ENCODE peak calls at places on chromosomes 12 and 14, in ten cellular contexts. R is left kidney; H is stimulated activated CD8-positive, alpha-beta memory T cell treated with anti-CD3 and anti-CD28 coated beads, Interleukin-4, amount 100 ng/mL, for 24 hours; B is HS-27A; Y is AG10803; F is Daoy; X is OCI-LY7; S is GM19239; C is naive thymus-derived CD8-positive, alpha-beta T cell; D is pancreas. G is an unnamed sample.

GRCh38 chr14:99574099-99574880 is 29.7 kb downstream of the CCDC85C start:
- DNase-seq in B (peak), Y (peak), D (peak), R (peak), S (no peak), F (peak), C (no peak), X (no peak), H (no peak), G (no peak)

GRCh38 chr12:108495054-108495453 is 20.0 kb upstream of the FICD start:
- DNase-seq in R (peak), H (no peak), X (peak), Y (no peak), B (peak), D (no peak), F (peak), C (no peak), S (peak), G (peak)

GRCh38 chr14:36508418-36509051 is 11.5 kb downstream of the NKX2-1 start:
- DNase-seq in X (no peak), R (peak), B (no peak), S (no peak), C (no peak), H (no peak), D (no peak), Y (no peak), F (peak), G (no peak)

GRCh38 chr12:52698634-52699340 is 4.5 kb downstream of the KRT77 start:
- DNase-seq in R (no peak), B (no peak), D (no peak), S (no peak), F (no peak), C (no peak), Y (no peak), X (no peak), H (no peak), G (no peak)

GRCh38 chr14:84584526-84584925 is 945.4 kb upstream of the FLRT2 start:
- DNase-seq in H (no peak), R (no peak), X (no peak), C (no peak), S (no peak), Y (no peak), D (no peak), B (no peak), F (no peak), G (no peak)

GRCh38 chr14:59619071-59619470 is 42.5 kb upstream of the CCDC175 start:
- DNase-seq in H (no peak), X (no peak), Y (no peak), C (no peak), B (no peak), S (no peak), F (no peak), D (no peak), R (no peak), G (no peak)

GRCh38 chr14:73802431-73803188 is 49.0 kb upstream of the PTGR2 start:
- DNase-seq in F (no peak), C (no peak), R (no peak), Y (no peak), D (no peak), B (no peak), X (no peak), H (no peak), S (no peak), G (no peak)

GRCh38 chr12:25937096-25937495 is 21.4 kb upstream of the RASSF8 start:
- DNase-seq in H (no peak), S (no peak), B (no peak), R (no peak), C (no peak), F (no peak), X (no peak), Y (no peak), D (no peak), G (no peak)

GRCh38 chr12:50190859-50191258 is 23.7 kb upstream of the CERS5 start:
- DNase-seq in D (no peak), S (no peak), B (no peak), R (no peak), C (no peak), H (no peak), F (no peak), X (no peak), Y (no peak), G (no peak)

GRCh38 chr12:78290606-78291345 is 460.1 kb downstream of the NAV3 start:
- DNase-seq in D (no peak), H (no peak), R (peak), Y (peak), S (no peak), C (no peak), X (no peak), B (peak), F (peak), G (no peak)

GRCh38 chr12:47034661-47035060 is 44.8 kb upstream of the PCED1B start:
- DNase-seq in F (no peak), C (no peak), H (no peak), S (no peak), X (no peak), D (no peak), R (no peak), B (no peak), Y (peak), G (no peak)

GRCh38 chr14:65044596-65044959 is 57.7 kb downstream of the MAX start:
- DNase-seq in H (no peak), B (no peak), S (no peak), R (no peak), C (no peak), X (no peak), Y (no peak), D (no peak), F (no peak), G (no peak)

GRCh38 chr12:5581616-5582367 is 149.9 kb downstream of the NTF3 start:
- DNase-seq in D (no peak), C (no peak), Y (peak), S (no peak), B (no peak), H (no peak), F (no peak), R (peak), X (no peak), G (no peak)

GRCh38 chr12:11891350-11892064 is 179.2 kb upstream of the BCL2L14 start:
- DNase-seq in B (no peak), D (no peak), F (no peak), Y (no peak), H (no peak), X (peak), C (no peak), R (no peak), S (no peak), G (no peak)

GRCh38 chr12:76762556-76762955 is 1.4 kb upstream of the ZDHHC17 start:
- DNase-seq in C (no peak), D (no peak), X (no peak), Y (no peak), B (no peak), H (no peak), F (no peak), S (no peak), R (peak), G (no peak)

GRCh38 chr14:106419432-106419831 is 893.0 kb downstream of the TMEM121 start:
- DNase-seq in S (no peak), B (no peak), R (no peak), D (no peak), X (no peak), Y (no peak), F (no peak), C (no peak), H (no peak), G (no peak)

GRCh38 chr12:227286-227915 is 13.4 kb upstream of the SLC6A12 start:
- DNase-seq in X (no peak), H (no peak), F (no peak), D (no peak), C (no peak), R (no peak), S (no peak), Y (no peak), B (no peak), G (no peak)

GRCh38 chr12:107318804-107319535 is 225.6 kb upstream of the CRY1 start:
- DNase-seq in C (peak), X (no peak), D (no peak), Y (peak), R (peak), F (peak), H (no peak), B (no peak), S (no peak), G (no peak)

GRCh38 chr12:11869901-11870300 is 200.8 kb upstream of the BCL2L14 start:
- DNase-seq in H (no peak), D (no peak), C (no peak), S (no peak), Y (no peak), F (no peak), X (no peak), B (no peak), R (no peak), G (no peak)

GRCh38 chr12:95789126-95790024 is 1.2 kb downstream of the NTN4 start:
- DNase-seq in H (no peak), Y (no peak), S (no peak), X (no peak), D (peak), C (no peak), R (peak), B (no peak), F (peak), G (no peak)

GRCh38 chr14:79436325-79436724 is 775.0 kb downstream of the DIO2 start:
- DNase-seq in S (no peak), X (no peak), B (no peak), C (no peak), Y (no peak), H (no peak), F (no peak), R (no peak), D (no peak), G (no peak)

GRCh38 chr12:1646908-1647669 is 18.1 kb downstream of the WNT5B start:
- DNase-seq in S (no peak), F (no peak), Y (no peak), H (no peak), C (no peak), R (peak), D (no peak), X (no peak), B (no peak), G (no peak)

GRCh38 chr14:76918751-76919421 is 92.7 kb downstream of the LRRC74A start:
- DNase-seq in F (peak), R (peak), D (peak), H (no peak), S (no peak), X (no peak), Y (peak), C (no peak), B (peak), G (no peak)

GRCh38 chr14:91327201-91327600 is 82.7 kb upstream of the GPR68 start:
- DNase-seq in S (no peak), C (no peak), B (no peak), H (no peak), F (no peak), D (no peak), X (no peak), R (no peak), Y (no peak), G (no peak)

GRCh38 chr14:104112609-104113571 is 25.5 kb upstream of the KIF26A start:
- DNase-seq in B (no peak), C (no peak), S (no peak), H (no peak), F (no peak), Y (no peak), R (no peak), X (no peak), D (no peak), G (no peak)

GRCh38 chr12:57632369-57632897 is 568 bp downstream of the B4GALNT1 start:
- DNase-seq in B (no peak), H (no peak), C (no peak), F (peak), X (no peak), D (no peak), Y (peak), R (peak), S (no peak), G (no peak)

GRCh38 chr12:80655751-80656150 is 51.7 kb upstream of the MYF6 start:
- DNase-seq in R (no peak), S (no peak), D (no peak), B (no peak), F (no peak), H (no peak), X (no peak), Y (peak), C (no peak), G (no peak)

GRCh38 chr12:115468087-115468510 is 784.1 kb upstream of the TBX3 start:
- DNase-seq in D (no peak), X (no peak), R (peak), H (no peak), C (no peak), S (no peak), B (no peak), Y (no peak), F (peak), G (no peak)

GRCh38 chr12:70983692-70984091 is 63.2 kb upstream of the PTPRR start:
- DNase-seq in X (no peak), B (no peak), D (no peak), F (no peak), R (peak), H (no peak), S (no peak), Y (peak), C (no peak), G (no peak)

GRCh38 chr12:79522237-79522636 is 168.5 kb downstream of the PAWR start:
- DNase-seq in Y (no peak), B (no peak), F (no peak), C (no peak), D (no peak), S (no peak), H (no peak), X (no peak), R (no peak), G (no peak)

GRCh38 chr14:56379956-56380355 is 199.6 kb upstream of the TMEM260 start:
- DNase-seq in X (no peak), F (no peak), B (no peak), Y (peak), H (no peak), C (no peak), R (no peak), D (no peak), S (no peak), G (no peak)

GRCh38 chr14:35991356-35991755 is 165.2 kb downstream of the BRMS1L start:
- DNase-seq in S (no peak), D (no peak), B (no peak), F (no peak), C (no peak), H (no peak), R (no peak), X (no peak), Y (no peak), G (no peak)

GRCh38 chr14:30185832-30186231 is 258.2 kb upstream of the PRKD1 start:
- DNase-seq in F (no peak), S (no peak), R (no peak), H (no peak), D (no peak), B (no peak), C (no peak), Y (no peak), X (no peak), G (no peak)

GRCh38 chr14:95409472-95410307 is 90.0 kb upstream of the CLMN start:
- DNase-seq in X (no peak), B (no peak), F (no peak), D (no peak), H (no peak), R (no peak), S (no peak), Y (no peak), C (no peak), G (no peak)

GRCh38 chr14:77026930-77027537 is 1.5 kb downstream of the IRF2BPL start:
- DNase-seq in B (no peak), F (peak), C (peak), S (peak), D (peak), Y (peak), R (peak), X (peak), H (no peak), G (no peak)

GRCh38 chr14:103898204-103898603 is 30.1 kb upstream of the TDRD9 start:
- DNase-seq in R (no peak), Y (no peak), H (no peak), C (no peak), F (no peak), X (no peak), B (no peak), D (no peak), S (no peak), G (no peak)

GRCh38 chr14:50529288-50530179 is 2.8 kb downstream of the MAP4K5 start:
- DNase-seq in S (no peak), F (no peak), D (no peak), R (no peak), X (no peak), B (no peak), C (no peak), H (no peak), Y (no peak), G (no peak)

GRCh38 chr14:53380041-53380440 is 226.9 kb upstream of the DDHD1 start:
- DNase-seq in F (no peak), B (no peak), C (no peak), D (no peak), R (no peak), Y (peak), X (no peak), S (no peak), H (no peak), G (no peak)

GRCh38 chr14:100140452-100141132 is 18.9 kb downstream of the DEGS2 start:
- DNase-seq in R (peak), F (no peak), B (no peak), C (no peak), S (no peak), Y (no peak), D (no peak), X (no peak), H (no peak), G (no peak)

G was measured in stimulated activated CD4-positive, alpha-beta T cell treated with anti-CD3 and anti-CD28 coated beads, Interleukin-12 subunit alpha, Interleukin-12 subunit beta, amount 100 ng/mL, for 48 hours.